ENCODE peak calls at places on chromosomes 3 and 15, in ten cellular contexts. K, O, N, M, U, Y, Q, F, A and S are unnamed samples.

GRCh38 chr15:78056714-78057269 is 20.7 kb downstream of the TBC1D2B start:
- DNase-seq in O (no peak), U (peak; percentile 61), M (peak; percentile 51), N (no peak), Q (no peak), F (no peak), A (no peak), Y (peak; percentile 60), K (no peak), S (peak; percentile 28)

GRCh38 chr3:58353722-58354553 is 21.2 kb downstream of the PXK start:
- DNase-seq in F (no peak), N (no peak), Y (peak; percentile 16), U (peak; percentile 26), O (no peak), K (no peak), M (no peak), Q (no peak), A (no peak), S (no peak)

GRCh38 chr3:188185717-188186236 is 31.8 kb downstream of the LPP start:
- DNase-seq in O (no peak), U (no peak), F (peak; percentile 30), A (no peak), M (no peak), N (no peak), K (no peak), Y (no peak), Q (no peak), S (no peak)

GRCh38 chr3:140207541-140207940 is 272.6 kb downstream of the CLSTN2 start:
- DNase-seq in Y (no peak), U (no peak), N (no peak), K (no peak), Q (no peak), O (no peak), A (no peak), M (no peak), F (no peak), S (no peak)

GRCh38 chr3:161149529-161149928 is 44.4 kb upstream of the B3GALNT1 start:
- DNase-seq in Y (peak; percentile 53), A (no peak), M (no peak), Q (no peak), F (no peak), O (no peak), U (peak; percentile 70), N (no peak), K (no peak), S (no peak)

GRCh38 chr15:52114656-52115055 is 2.1 kb upstream of the BCL2L10 start:
- DNase-seq in Q (no peak), F (no peak), Y (no peak), M (no peak), U (no peak), O (no peak), A (no peak), N (peak; percentile 17), K (peak; percentile 24), S (peak; percentile 46)

GRCh38 chr3:51796859-51797258 is 17.8 kb upstream of the IQCF6 start:
- DNase-seq in O (peak; percentile 12), Q (no peak), M (no peak), N (no peak), K (no peak), U (no peak), A (no peak), Y (no peak), F (no peak), S (no peak)

GRCh38 chr3:68468695-68469375 is 463.5 kb downstream of the TAFA4 start:
- DNase-seq in K (no peak), U (no peak), A (no peak), F (no peak), Q (no peak), O (no peak), N (no peak), M (no peak), Y (no peak), S (no peak)